ENCODE peak calls at places on chromosomes 6 and 20, in five cellular contexts. One of them, this sample, is unnamed.

GRCh38 chr6:45967363-45967762 is 48.3 kb downstream of the CLIC5 start:
- DNase-seq in H1: no peak
- DNase-seq in neuronal stem cell: no peak
- DNase-seq in H9: no peak
- DNase-seq in trophoblast cell: peak; percentile 86
- DNase-seq in this sample: no peak

GRCh38 chr6:149716181-149716580 is 1.7 kb downstream of the LATS1 start:
- DNase-seq in H1: no peak
- DNase-seq in neuronal stem cell: no peak
- DNase-seq in trophoblast cell: no peak
- DNase-seq in H9: no peak
- DNase-seq in this sample: peak; percentile 16

GRCh38 chr6:45026003-45026516 is 302.1 kb upstream of the RUNX2 start:
- DNase-seq in H9: no peak
- DNase-seq in H1: no peak
- DNase-seq in trophoblast cell: peak; percentile 33
- DNase-seq in neuronal stem cell: no peak
- DNase-seq in this sample: peak; percentile 45

GRCh38 chr6:111486921-111487320 is 3.9 kb upstream of the REV3L start:
- DNase-seq in H9: no peak
- DNase-seq in H1: no peak
- DNase-seq in trophoblast cell: peak; percentile 40
- DNase-seq in neuronal stem cell: no peak
- DNase-seq in this sample: no peak

GRCh38 chr20:2507875-2508630 is 662 bp downstream of the ZNF343 start:
- DNase-seq in H1: no peak
- DNase-seq in trophoblast cell: no peak
- DNase-seq in neuronal stem cell: no peak
- DNase-seq in H9: no peak
- DNase-seq in this sample: no peak

GRCh38 chr6:44681782-44682181 is 294.3 kb downstream of the CDC5L start:
- DNase-seq in H9: peak; percentile 23
- DNase-seq in trophoblast cell: no peak
- DNase-seq in neuronal stem cell: no peak
- DNase-seq in H1: peak; percentile 41
- DNase-seq in this sample: peak; percentile 83

GRCh38 chr6:37180075-37180474 is 10.1 kb downstream of the PIM1 start:
- DNase-seq in neuronal stem cell: no peak
- DNase-seq in trophoblast cell: no peak
- DNase-seq in H1: no peak
- DNase-seq in H9: no peak
- DNase-seq in this sample: no peak

GRCh38 chr6:7172605-7173185 is 64.9 kb downstream of the RREB1 start:
- DNase-seq in trophoblast cell: peak; percentile 39
- DNase-seq in neuronal stem cell: no peak
- DNase-seq in H9: no peak
- DNase-seq in H1: no peak
- DNase-seq in this sample: no peak

GRCh38 chr6:24126586-24127192 is 674 bp downstream of the NRSN1 start:
- DNase-seq in neuronal stem cell: peak; percentile 90
- DNase-seq in H9: peak; percentile 73
- DNase-seq in H1: peak; percentile 75
- DNase-seq in trophoblast cell: peak; percentile 86
- DNase-seq in this sample: peak; percentile 67

GRCh38 chr6:118280210-118280609 is 267.9 kb upstream of the PLN start:
- DNase-seq in trophoblast cell: no peak
- DNase-seq in neuronal stem cell: no peak
- DNase-seq in H1: no peak
- DNase-seq in H9: no peak
- DNase-seq in this sample: peak; percentile 35

GRCh38 chr6:32244270-32244669 is 20.4 kb upstream of the NOTCH4 start:
- DNase-seq in H9: no peak
- DNase-seq in H1: no peak
- DNase-seq in trophoblast cell: no peak
- DNase-seq in neuronal stem cell: no peak
- DNase-seq in this sample: no peak
- H2BK12ac ChIP-seq in H9: no peak overlapping the region
- H2BK12ac ChIP-seq in H1: peak overlapping the region; percentile 6
- H2BK12ac ChIP-seq in trophoblast cell: no peak overlapping the region
- H2BK12ac ChIP-seq in neuronal stem cell: no peak overlapping the region
- H2BK12ac ChIP-seq in this sample: no peak overlapping the region

GRCh38 chr20:36210561-36210960 is 25.7 kb upstream of the AAR2 start:
- DNase-seq in neuronal stem cell: no peak
- DNase-seq in H9: no peak
- DNase-seq in H1: no peak
- DNase-seq in trophoblast cell: no peak
- DNase-seq in this sample: no peak
- H2BK12ac ChIP-seq in neuronal stem cell: no peak overlapping the region
- H2BK12ac ChIP-seq in H9: no peak overlapping the region
- H2BK12ac ChIP-seq in H1: no peak overlapping the region
- H2BK12ac ChIP-seq in trophoblast cell: no peak overlapping the region
- H2BK12ac ChIP-seq in this sample: no peak overlapping the region

GRCh38 chr6:128495536-128496333 is 24.7 kb downstream of the PTPRK start:
- DNase-seq in H9: no peak
- DNase-seq in neuronal stem cell: no peak
- DNase-seq in H1: no peak
- DNase-seq in trophoblast cell: no peak
- DNase-seq in this sample: no peak
- H2BK12ac ChIP-seq in H9: no peak overlapping the region
- H2BK12ac ChIP-seq in neuronal stem cell: no peak overlapping the region
- H2BK12ac ChIP-seq in H1: no peak overlapping the region
- H2BK12ac ChIP-seq in trophoblast cell: no peak overlapping the region
- H2BK12ac ChIP-seq in this sample: no peak overlapping the region

GRCh38 chr6:35343835-35344550 is 1.6 kb downstream of the PPARD start:
- DNase-seq in H1: no peak
- DNase-seq in H9: no peak
- DNase-seq in neuronal stem cell: no peak
- DNase-seq in trophoblast cell: peak; percentile 66
- DNase-seq in this sample: no peak

GRCh38 chr6:35342258-35343091 is at the start of gene PPARD:
- DNase-seq in trophoblast cell: peak; percentile 100
- DNase-seq in H9: peak; percentile 97
- DNase-seq in H1: peak; percentile 100
- DNase-seq in neuronal stem cell: peak; percentile 97
- DNase-seq in this sample: peak; percentile 94

GRCh38 chr6:35343092-35343834 is 905 bp downstream of the PPARD start:
- DNase-seq in neuronal stem cell: no peak
- DNase-seq in trophoblast cell: peak; percentile 32
- DNase-seq in H9: no peak
- DNase-seq in H1: no peak
- DNase-seq in this sample: no peak

DNA sequence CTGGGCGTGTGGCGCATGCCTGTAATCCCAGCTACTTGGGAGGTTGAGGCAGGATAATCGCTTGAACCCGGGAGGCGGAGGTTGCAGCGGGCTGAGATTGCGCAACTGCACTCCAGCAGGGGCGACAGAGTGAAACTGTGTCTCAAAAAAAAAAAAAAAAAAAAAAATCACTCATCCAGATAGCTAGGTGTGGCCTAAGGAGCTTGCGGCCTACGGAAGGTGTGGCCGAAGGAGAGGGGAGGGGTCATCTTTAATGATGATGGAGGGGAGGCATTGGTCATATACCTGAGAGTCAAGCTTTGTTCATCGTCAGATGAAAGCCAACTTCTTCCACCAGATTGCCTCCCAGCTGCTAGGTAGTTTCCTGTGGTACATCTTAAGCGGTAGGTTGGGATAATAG is 801 bp upstream of the PPARD start:
- DNase-seq in trophoblast cell: no peak
- DNase-seq in neuronal stem cell: no peak
- DNase-seq in H9: no peak
- DNase-seq in H1: no peak
- DNase-seq in this sample: no peak
- H2BK12ac ChIP-seq in trophoblast cell: no peak overlapping the region
- H2BK12ac ChIP-seq in neuronal stem cell: no peak overlapping the region
- H2BK12ac ChIP-seq in H9: no peak overlapping the region
- H2BK12ac ChIP-seq in H1: no peak overlapping the region
- H2BK12ac ChIP-seq in this sample: no peak overlapping the region

DNA sequence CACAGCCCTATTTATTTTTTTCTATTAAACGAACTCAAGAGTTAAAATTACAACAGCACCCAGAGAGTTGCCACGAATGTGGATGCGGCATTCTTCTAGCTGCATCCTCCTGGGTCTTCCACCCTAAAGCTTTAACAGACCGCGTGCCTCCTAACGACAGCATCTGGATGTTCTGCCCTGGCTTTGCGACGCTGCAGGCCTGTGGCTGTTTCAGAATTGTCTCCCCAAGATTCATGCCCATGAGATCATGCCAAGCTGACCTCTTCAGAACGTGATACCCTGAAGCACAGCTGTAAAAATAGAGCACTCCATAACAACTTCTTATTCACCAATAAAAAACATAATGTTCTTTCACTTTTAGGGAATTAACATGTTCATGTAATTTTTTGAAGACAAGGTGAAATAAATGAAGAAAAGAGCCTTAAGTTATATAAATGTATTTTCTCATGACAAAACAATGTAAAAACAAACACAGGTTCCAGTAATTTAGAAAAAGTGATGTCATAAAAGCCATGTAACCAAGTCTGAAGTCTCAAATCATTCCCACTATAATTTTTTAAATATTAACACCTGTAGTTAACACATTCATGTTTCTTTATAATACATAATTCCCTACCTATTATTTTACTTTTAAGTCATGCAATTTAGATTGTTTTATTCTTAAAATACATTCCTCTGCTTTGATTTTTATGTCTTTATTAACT is 26.5 kb downstream of the HIVEP2 start:
- DNase-seq in H9: no peak
- DNase-seq in H1: no peak
- DNase-seq in trophoblast cell: no peak
- DNase-seq in neuronal stem cell: no peak
- DNase-seq in this sample: no peak
- H2BK12ac ChIP-seq in H9: no peak overlapping the region
- H2BK12ac ChIP-seq in H1: no peak overlapping the region
- H2BK12ac ChIP-seq in trophoblast cell: no peak overlapping the region
- H2BK12ac ChIP-seq in neuronal stem cell: no peak overlapping the region
- H2BK12ac ChIP-seq in this sample: no peak overlapping the region